ENCODE peak calls at places on chromosomes 2 and 18, in five cellular contexts. O is tibial nerve, Q is PC-3, K is hepatocyte, X is esophagus squamous epithelium. F is an unnamed sample.

GRCh38 chr18:62435435-62436031 is 87.3 kb upstream of the ZCCHC2 start:
- DNase-seq in X (no peak), O (no peak), Q (no peak), K (no peak), F (no peak)

GRCh38 chr2:46018773-46019593 is 278.2 kb upstream of the EPAS1 start:
- DNase-seq in O (no peak), Q (no peak), X (no peak), K (no peak), F (no peak)

GRCh38 chr2:201900362-201900761 is 94.0 kb downstream of the CDK15 start:
- DNase-seq in Q (peak), K (no peak), X (no peak), O (no peak), F (peak)

GRCh38 chr2:235498556-235499305 is 4.9 kb downstream of the AGAP1 start:
- DNase-seq in X (no peak), K (no peak), O (no peak), Q (peak), F (no peak)

GRCh38 chr2:235008584-235009044 is 56.8 kb downstream of the SH3BP4 start:
- DNase-seq in Q (peak), O (no peak), K (peak), X (no peak), F (no peak)

GRCh38 chr2:96407919-96408550 is 72.5 kb downstream of the NCAPH start:
- DNase-seq in X (no peak), Q (peak), K (no peak), O (no peak), F (no peak)

GRCh38 chr2:201987426-201987825 is 46.2 kb upstream of the FZD7 start:
- DNase-seq in O (no peak), X (no peak), Q (no peak), K (no peak), F (no peak)

GRCh38 chr2:219405451-219405850 is 12.7 kb upstream of the DES start:
- DNase-seq in K (no peak), O (no peak), Q (no peak), X (no peak), F (no peak)

GRCh38 chr18:44149706-44150105 is 531.0 kb upstream of the SETBP1 start:
- DNase-seq in X (no peak), Q (peak), O (no peak), K (peak), F (peak)

GRCh38 chr2:98294711-98295110 is 51.5 kb upstream of the CNGA3 start:
- DNase-seq in O (no peak), Q (no peak), K (no peak), X (no peak), F (no peak)

GRCh38 chr2:241841181-241842066 is 17.3 kb downstream of the PDCD1 start:
- DNase-seq in Q (no peak), X (no peak), K (no peak), O (no peak), F (no peak)

GRCh38 chr2:46248171-46248570 is 49.0 kb upstream of the EPAS1 start:
- DNase-seq in X (no peak), O (no peak), K (no peak), Q (no peak), F (no peak)

GRCh38 chr2:27079233-27080139 is 1.1 kb downstream of the EMILIN1 start:
- DNase-seq in X (no peak), Q (no peak), O (no peak), K (no peak), F (no peak)

GRCh38 chr2:239747274-239747673 is 277.9 kb downstream of the NDUFA10 start:
- DNase-seq in K (no peak), X (no peak), O (no peak), Q (no peak), F (no peak)

GRCh38 chr18:42290318-42291307 is 335.6 kb downstream of the PIK3C3 start:
- DNase-seq in X (no peak), K (no peak), Q (no peak), O (no peak), F (no peak)

GRCh38 chr2:42368817-42369550 is 8.0 kb upstream of the COX7A2L start:
- DNase-seq in O (no peak), K (no peak), Q (peak), X (no peak), F (no peak)

GRCh38 chr18:45688834-45689233 is 35.1 kb upstream of the SLC14A1 start:
- DNase-seq in Q (no peak), O (no peak), K (no peak), X (no peak), F (no peak)

GRCh38 chr2:130759906-130760753 is 4.8 kb downstream of the AMER3 start:
- DNase-seq in O (no peak), K (no peak), X (no peak), Q (peak), F (no peak)

GRCh38 chr18:10041180-10041579 is 127.4 kb downstream of the VAPA start:
- DNase-seq in Q (no peak), O (peak), K (peak), X (no peak), F (peak)

GRCh38 chr2:141331127-141331526 is 799.7 kb downstream of the LRP1B start:
- DNase-seq in K (no peak), O (no peak), Q (peak), X (no peak), F (peak)

DNA sequence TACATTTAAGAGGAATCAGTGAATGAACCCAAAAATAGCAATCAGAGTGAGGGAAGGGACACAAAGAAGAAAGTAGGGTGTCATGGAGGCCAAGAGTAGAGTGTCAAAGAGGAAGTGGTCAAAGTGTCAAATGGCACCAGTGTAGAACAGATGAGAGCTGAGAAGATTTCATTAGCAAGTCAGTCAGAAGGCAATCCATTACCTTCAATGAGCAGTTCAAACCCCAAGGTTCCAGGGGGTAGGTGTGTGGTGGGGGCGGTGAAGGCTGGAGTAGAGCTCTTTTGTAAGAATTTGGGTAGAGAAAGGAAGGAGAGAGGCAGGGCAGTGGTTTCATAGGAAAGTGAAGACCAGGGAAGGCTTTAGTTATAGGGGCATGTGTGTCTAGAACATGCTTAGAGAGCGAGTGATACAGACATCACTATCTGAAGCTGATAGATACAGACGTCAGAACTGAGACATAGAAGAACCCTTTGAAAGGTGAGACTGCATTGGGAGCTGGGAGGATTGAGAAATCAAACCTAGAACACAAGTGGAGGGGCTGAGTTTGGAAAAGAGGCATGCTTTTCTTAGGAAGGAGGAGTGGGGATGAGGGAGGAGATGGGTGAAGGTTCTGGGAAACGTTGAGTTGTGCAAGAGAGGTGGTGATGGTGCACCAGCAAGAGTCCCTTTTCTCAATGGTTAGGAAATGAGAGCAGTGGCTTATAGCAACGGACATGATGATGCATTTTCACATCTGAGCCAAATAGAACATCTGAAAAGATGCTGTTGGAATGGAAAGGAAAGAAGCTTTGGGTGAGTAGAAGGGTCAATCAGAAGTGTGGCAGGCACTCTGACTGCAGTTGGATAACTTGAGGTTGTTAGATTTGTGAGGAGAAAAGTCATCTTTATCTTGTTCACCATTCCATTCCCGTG is 48.9 kb upstream of the IL1RL1 start:
- DNase-seq in X (no peak), K (no peak), O (no peak), Q (no peak), F (peak)
- TF ChIP-seq CTCF in X (no peak), K (no peak), O (no peak), Q (no peak), F (no peak)

GRCh38 chr2:163732718-163733117 is 3.1 kb downstream of the FIGN start:
- DNase-seq in K (no peak), X (no peak), Q (no peak), O (no peak), F (no peak)

GRCh38 chr2:163733301-163733938 is 2.4 kb downstream of the FIGN start:
- DNase-seq in O (no peak), X (no peak), Q (no peak), K (no peak), F (no peak)

GRCh38 chr2:163734911-163735691 is 707 bp downstream of the FIGN start:
- DNase-seq in K (no peak), O (no peak), X (no peak), Q (peak), F (peak)

GRCh38 chr2:163735692-163736432 is at the start of gene FIGN:
- DNase-seq in X (no peak), Q (peak), O (peak), K (peak), F (peak)

DNA sequence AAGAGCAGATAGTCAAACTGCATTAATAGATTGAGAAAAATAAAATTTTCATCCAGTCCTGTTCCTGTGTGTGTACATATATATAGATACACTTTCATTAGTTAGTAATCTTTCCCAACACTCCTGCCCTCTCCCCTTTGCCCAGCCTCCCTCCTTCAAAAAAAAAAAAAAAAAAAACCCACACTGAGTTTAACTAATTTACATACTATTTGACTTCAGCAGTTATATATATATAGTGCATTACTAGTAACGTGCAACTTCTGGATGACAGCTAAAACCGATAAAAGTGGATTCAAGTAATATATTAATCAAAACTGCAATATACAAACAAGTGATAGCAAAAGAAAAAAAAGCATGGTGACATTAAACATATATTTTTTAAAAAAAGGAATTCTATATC is 1.4 kb downstream of the FIGN start:
- DNase-seq in Q (no peak), X (no peak), K (no peak), O (no peak), F (no peak)
- H3K4me3 ChIP-seq in Q (peak), X (no peak), K (peak), O (peak), F (peak)

DNA sequence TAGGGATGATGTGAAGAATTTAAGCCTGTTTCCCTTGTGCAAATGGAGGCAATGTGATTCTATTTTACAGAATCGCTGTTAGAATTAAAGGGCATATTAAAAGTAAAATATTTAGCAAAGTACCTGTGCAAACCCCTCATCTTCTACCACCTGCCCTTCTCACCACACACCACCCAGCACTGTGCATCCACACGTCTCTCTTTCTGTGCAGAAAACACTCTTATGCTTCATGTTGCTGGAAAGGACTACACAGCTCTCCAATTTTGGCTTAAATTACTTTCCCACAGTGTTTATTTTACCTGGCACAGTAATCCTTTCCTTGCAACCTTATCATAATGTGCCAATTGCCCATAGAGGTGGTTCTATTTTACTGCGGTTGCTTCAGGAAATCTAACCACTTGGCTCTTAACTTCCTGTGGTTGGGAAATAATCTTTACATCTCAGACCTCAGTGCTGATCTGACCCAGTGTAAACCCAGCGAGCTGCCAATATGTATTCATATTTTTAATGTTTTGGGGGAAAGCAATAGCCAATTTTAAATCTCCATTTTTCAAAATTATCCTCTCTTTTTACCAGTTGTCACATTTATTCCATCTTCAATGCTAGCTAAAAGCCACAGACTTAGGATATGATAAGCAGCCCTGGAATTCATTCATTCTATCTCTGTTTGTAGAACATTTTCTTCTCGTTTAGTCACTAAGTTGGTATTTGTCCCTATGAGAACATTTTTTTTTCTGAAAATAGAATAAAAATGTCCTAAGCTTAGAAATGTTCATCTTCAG is 250.9 kb downstream of the DSEL start:
- DNase-seq in X (no peak), K (peak), Q (peak), O (no peak), F (peak)
- TF ChIP-seq CTCF in X (no peak), K (no peak), Q (no peak), O (no peak), F (no peak)

GRCh38 chr2:40433739-40434138 is 18.2 kb downstream of the SLC8A1 start:
- DNase-seq in K (no peak), O (no peak), Q (no peak), X (no peak), F (no peak)

GRCh38 chr2:40434638-40435296 is 17.1 kb downstream of the SLC8A1 start:
- DNase-seq in O (no peak), X (no peak), Q (peak), K (no peak), F (peak)

GRCh38 chr2:40432916-40433315 is 19.0 kb downstream of the SLC8A1 start:
- DNase-seq in O (no peak), Q (no peak), X (no peak), K (no peak), F (no peak)

GRCh38 chr2:40435426-40436092 is 16.3 kb downstream of the SLC8A1 start:
- DNase-seq in Q (peak), O (no peak), X (no peak), K (no peak), F (no peak)

GRCh38 chr2:40436093-40436475 is 15.8 kb downstream of the SLC8A1 start:
- DNase-seq in O (no peak), K (no peak), X (no peak), Q (peak), F (peak)
- H3K4me3 ChIP-seq in O (no peak), K (no peak), X (no peak), Q (no peak), F (no peak)

GRCh38 chr2:199851499-199851816 is 466 bp upstream of the FTCDNL1 start:
- DNase-seq in Q (no peak), O (no peak), K (no peak), X (no peak), F (no peak)

GRCh38 chr2:199850250-199850717 is 708 bp downstream of the FTCDNL1 start:
- DNase-seq in K (no peak), X (no peak), O (no peak), Q (no peak), F (no peak)

GRCh38 chr2:199848323-199848722 is 2.7 kb downstream of the FTCDNL1 start:
- DNase-seq in O (no peak), Q (no peak), X (no peak), K (no peak), F (no peak)

GRCh38 chr2:199851886-199852285 is 894 bp upstream of the FTCDNL1 start:
- DNase-seq in K (no peak), O (no peak), X (no peak), Q (no peak), F (no peak)

GRCh38 chr2:199850718-199851498 is at the start of gene FTCDNL1:
- DNase-seq in X (no peak), K (peak), Q (peak), O (peak), F (peak)
- TF ChIP-seq CTCF in X (peak), K (peak), Q (peak), O (peak), F (peak)

GRCh38 chr18:51151185-51151567 is 46.3 kb downstream of the MEX3C start:
- DNase-seq in K (no peak), Q (no peak), O (no peak), X (no peak), F (no peak)

GRCh38 chr18:51153659-51154371 is 43.7 kb downstream of the MEX3C start:
- DNase-seq in Q (no peak), X (no peak), K (no peak), O (no peak), F (no peak)

GRCh38 chr18:51149605-51150429 is 47.7 kb downstream of the MEX3C start:
- DNase-seq in O (no peak), K (peak), X (no peak), Q (peak), F (peak)

GRCh38 chr18:51150430-51150746 is 47.1 kb downstream of the MEX3C start:
- DNase-seq in Q (no peak), O (no peak), K (no peak), X (no peak), F (no peak)

DNA sequence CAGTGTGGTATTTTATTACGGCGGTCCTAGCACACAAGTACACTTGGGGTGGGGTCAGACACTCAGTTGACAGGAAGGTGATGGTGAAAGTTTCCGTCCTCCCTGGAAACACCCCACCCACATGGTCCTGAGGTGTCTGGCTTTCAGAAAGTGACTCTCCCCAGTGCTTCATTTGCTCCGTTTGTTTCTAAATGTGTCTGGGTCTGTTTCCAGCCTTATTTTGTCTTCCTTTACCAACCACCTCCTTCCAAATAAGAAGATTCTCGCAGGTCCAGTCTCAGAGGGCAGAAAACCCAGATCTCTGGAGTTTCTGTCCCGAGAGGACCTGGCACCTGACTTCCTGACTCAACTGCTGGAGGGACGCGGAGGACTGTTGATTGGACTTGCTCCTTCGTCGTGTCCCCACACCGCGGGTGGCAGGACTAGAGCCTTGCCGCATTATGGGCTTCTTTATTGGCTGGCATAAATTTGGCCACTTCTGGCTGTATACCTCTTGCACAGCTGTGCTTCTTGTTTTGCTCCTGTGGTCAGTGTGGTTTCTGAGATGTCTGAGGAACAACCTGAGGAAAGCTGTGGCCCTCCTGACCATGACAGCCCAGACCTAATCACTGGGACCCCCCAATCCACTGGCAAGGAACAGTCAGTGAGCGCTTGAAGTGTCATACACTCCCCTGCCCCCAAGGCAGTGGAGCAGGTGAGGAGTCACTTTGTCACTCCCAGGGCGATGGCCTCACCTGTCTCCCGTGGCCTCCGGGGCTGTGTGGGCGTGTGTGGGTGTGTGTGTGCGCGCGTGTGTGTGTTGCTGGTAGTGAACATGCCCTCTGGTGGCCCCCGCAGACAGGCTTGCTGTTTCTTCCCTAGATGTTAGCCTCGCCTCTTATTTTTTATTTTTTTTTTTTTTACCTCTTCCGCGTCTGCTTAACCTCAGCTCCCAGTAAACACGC is 45.6 kb downstream of the MEX3C start:
- DNase-seq in K (no peak), O (no peak), Q (no peak), X (no peak), F (no peak)
- H3K4me3 ChIP-seq in K (no peak), O (no peak), Q (no peak), X (no peak), F (no peak)

DNA sequence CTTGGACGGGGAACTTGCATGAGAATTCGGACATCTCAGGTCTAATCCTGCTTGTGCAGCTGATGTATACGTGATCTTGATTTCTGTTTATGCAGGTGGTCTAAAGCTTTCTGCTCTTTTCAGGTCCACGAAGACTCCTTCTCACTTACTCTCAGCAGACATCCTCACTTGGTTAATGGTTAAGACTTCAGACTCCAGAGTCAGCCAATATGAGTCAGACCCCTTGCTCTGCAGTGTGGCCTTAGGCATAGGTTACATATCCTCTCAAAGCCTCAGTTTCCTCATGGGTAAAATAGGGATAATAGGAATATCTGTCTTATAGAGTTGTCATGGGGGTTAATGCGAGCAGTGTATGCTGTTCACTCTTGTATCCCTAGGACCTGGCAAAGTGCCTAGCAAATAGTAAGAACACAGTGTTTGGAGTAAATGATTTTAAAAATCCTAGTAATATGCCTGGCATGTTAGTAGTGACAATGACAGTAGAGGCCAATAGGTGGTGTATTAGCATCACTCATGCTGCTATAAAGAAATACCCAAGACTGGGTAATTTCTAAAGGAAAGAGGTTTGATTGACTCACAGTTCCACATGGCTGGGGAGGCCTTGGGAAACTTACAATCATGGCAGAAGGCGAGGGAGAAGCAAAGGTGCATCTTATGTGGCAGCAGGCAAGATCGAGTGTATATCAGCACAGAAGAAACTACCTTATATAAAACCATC is 42.3 kb downstream of the XRCC5 start:
- DNase-seq in X (no peak), K (no peak), Q (no peak), O (no peak), F (peak)
- TF ChIP-seq CTCF in X (no peak), K (peak), Q (peak), O (no peak), F (no peak)